ENCODE peak calls at places on chromosomes 16 and 17, in seven cellular contexts. A is hypothalamus, R is body of pancreas, U is brain microvascular endothelial cell, E is brain pericyte, N is IMR-90, V is mucosa of gallbladder. S is an unnamed sample.

GRCh38 chr17:48011405-48012150 is 26.0 kb downstream of the COPZ2 start:
- DNase-seq in E (no peak), V (no peak), U (peak; percentile 40), N (peak; percentile 25), A (no peak), R (no peak), S (peak; percentile 19)

GRCh38 chr17:43449470-43450202 is 34.1 kb upstream of the DHX8 start:
- DNase-seq in R (peak; percentile 41), E (no peak), U (no peak), N (no peak), V (peak; percentile 32), A (no peak), S (no peak)

GRCh38 chr16:84087461-84088151 is 29.1 kb downstream of the MBTPS1 start:
- DNase-seq in R (no peak), N (no peak), U (no peak), V (no peak), A (no peak), E (no peak), S (no peak)

GRCh38 chr16:6571044-6571443 is 761.6 kb upstream of the RBFOX1 start:
- DNase-seq in V (no peak), U (no peak), E (no peak), N (no peak), R (no peak), A (no peak), S (no peak)

GRCh38 chr17:64118452-64118979 is 11.4 kb downstream of the ERN1 start:
- DNase-seq in V (no peak), N (no peak), R (peak; percentile 67), E (no peak), U (no peak), A (peak; percentile 6), S (no peak)

GRCh38 chr17:80367510-80367909 is 47.5 kb upstream of the ENDOV start:
- DNase-seq in N (no peak), A (no peak), V (no peak), R (no peak), U (no peak), E (no peak), S (no peak)

GRCh38 chr16:75074920-75075687 is 41.5 kb downstream of the LDHD start:
- DNase-seq in N (no peak), V (peak; percentile 49), A (no peak), U (no peak), E (no peak), R (no peak), S (peak; percentile 75)

GRCh38 chr17:50036455-50037320 is 19.2 kb upstream of the ITGA3 start:
- DNase-seq in U (no peak), A (no peak), V (no peak), R (no peak), N (no peak), E (no peak), S (no peak)

GRCh38 chr17:82831818-82832200 is 8.0 kb downstream of the ZNF750 start:
- DNase-seq in V (no peak), N (no peak), U (no peak), R (no peak), E (no peak), A (no peak), S (no peak)

GRCh38 chr16:57791156-57791902 is 11.0 kb downstream of the KIFC3 start:
- DNase-seq in U (no peak), V (no peak), A (no peak), N (no peak), R (no peak), E (no peak), S (no peak)

GRCh38 chr16:87254734-87255133 is 62.5 kb downstream of the C16orf95 start:
- DNase-seq in A (no peak), E (no peak), N (no peak), V (no peak), U (no peak), R (no peak), S (no peak)